ENCODE peak calls at places on chromosomes 6 and 20, in eight cellular contexts. I is D341Med; B is NCI-H1105; C is AG10803; E is stimulated activated naive B cell treated with anti-CD40 and anti-IgM and Interleukin-4, amounts not matched to agents 10 μg/mL and 1 μg/mL and 100 μg/mL, for 72 hours; X is A172; J is SHP77; D is activated CD4-positive, alpha-beta memory T cell treated with anti-CD3 and anti-CD28 coated beads for 36 hours. T is an unnamed sample.

GRCh38 chr6:20038805-20039204 is 173.5 kb downstream of the MBOAT1 start:
- DNase-seq in I (no peak), D (peak), B (no peak), E (no peak), C (peak), J (no peak), X (peak), T (peak)

GRCh38 chr6:42041131-42042055 is 8.9 kb upstream of the TAF8 start:
- DNase-seq in D (no peak), C (no peak), I (peak), E (no peak), X (no peak), J (no peak), B (no peak), T (no peak)

GRCh38 chr6:134240664-134241431 is 77.1 kb downstream of the SGK1 start:
- DNase-seq in C (no peak), D (peak), B (no peak), J (no peak), I (no peak), E (peak), X (no peak), T (no peak)

GRCh38 chr6:39189915-39190544 is 39.2 kb downstream of the KCNK5 start:
- DNase-seq in I (peak), C (peak), B (no peak), E (no peak), D (peak), X (no peak), J (peak), T (no peak)

GRCh38 chr6:95352064-95352463 is 225.3 kb upstream of the MANEA start:
- DNase-seq in E (no peak), C (no peak), B (no peak), X (no peak), I (no peak), J (no peak), D (no peak), T (no peak)

GRCh38 chr20:46128310-46129151 is 10.4 kb downstream of the CD40 start:
- DNase-seq in E (no peak), C (no peak), X (no peak), I (peak), D (no peak), B (peak), J (no peak), T (no peak)

GRCh38 chr6:145506554-145506953 is 228.8 kb downstream of the EPM2A start:
- DNase-seq in J (no peak), D (no peak), C (no peak), E (no peak), I (no peak), B (no peak), X (no peak), T (no peak)

GRCh38 chr6:20582586-20583446 is 48.6 kb downstream of the CDKAL1 start:
- DNase-seq in I (no peak), X (no peak), C (no peak), B (no peak), E (no peak), J (no peak), D (no peak), T (no peak)

GRCh38 chr20:47876348-47877056 is 91.2 kb upstream of the SULF2 start:
- DNase-seq in J (no peak), X (no peak), E (no peak), B (peak), I (no peak), C (no peak), D (no peak), T (no peak)

GRCh38 chr6:167799033-167799933 is 27.4 kb upstream of the AFDN start:
- DNase-seq in C (no peak), D (no peak), X (no peak), J (peak), B (no peak), E (no peak), I (peak), T (no peak)

GRCh38 chr6:117498159-117498558 is 15.7 kb downstream of the DCBLD1 start:
- DNase-seq in J (no peak), I (no peak), X (peak), B (no peak), C (peak), E (no peak), D (no peak), T (peak)

GRCh38 chr6:169669147-169669546 is 32.7 kb downstream of the WDR27 start:
- DNase-seq in B (no peak), J (no peak), D (no peak), X (no peak), C (no peak), E (no peak), I (no peak), T (no peak)

GRCh38 chr20:14334306-14334930 is 3.0 kb downstream of the FLRT3 start:
- DNase-seq in X (peak), B (peak), D (no peak), J (peak), E (no peak), I (peak), C (peak), T (peak)

GRCh38 chr6:135866445-135867143 is 15.1 kb downstream of the PDE7B start:
- DNase-seq in C (no peak), X (no peak), I (no peak), D (no peak), E (no peak), B (no peak), J (no peak), T (no peak)

GRCh38 chr20:18999076-18999475 is 185.5 kb downstream of the SCP2D1 start:
- DNase-seq in J (no peak), B (no peak), C (no peak), D (no peak), X (no peak), E (no peak), I (no peak), T (no peak)

GRCh38 chr6:142802124-142802523 is 142.9 kb downstream of the HIVEP2 start:
- DNase-seq in D (peak), I (no peak), X (peak), E (no peak), C (peak), J (no peak), B (no peak), T (peak)

GRCh38 chr20:58127731-58128130 is 100.7 kb downstream of the ANKRD60 start:
- DNase-seq in C (peak), I (peak), X (peak), J (no peak), B (no peak), E (no peak), D (peak), T (peak)

GRCh38 chr20:41738584-41739193 is 120.5 kb upstream of the CHD6 start:
- DNase-seq in C (peak), X (peak), B (peak), I (peak), D (peak), J (peak), E (peak), T (peak)

GRCh38 chr6:37168163-37168758 is 1.7 kb upstream of the PIM1 start:
- DNase-seq in X (no peak), I (no peak), D (no peak), B (no peak), J (no peak), C (no peak), E (no peak), T (no peak)

GRCh38 chr6:149831380-149831820 is 32.8 kb downstream of the LRP11 start:
- DNase-seq in B (no peak), C (no peak), E (no peak), I (no peak), J (no peak), X (no peak), D (no peak), T (no peak)

GRCh38 chr20:7497985-7498384 is 442.3 kb downstream of the HAO1 start:
- DNase-seq in C (peak), I (no peak), J (no peak), X (no peak), E (no peak), D (no peak), B (no peak), T (peak)

GRCh38 chr6:2768125-2768524 is 2.9 kb downstream of the WRNIP1 start:
- DNase-seq in C (no peak), E (no peak), J (no peak), B (no peak), D (no peak), I (no peak), X (no peak), T (no peak)

GRCh38 chr6:10163159-10163962 is 251.5 kb downstream of the TFAP2A start:
- DNase-seq in C (no peak), X (no peak), J (no peak), E (no peak), I (no peak), D (no peak), B (peak), T (no peak)

GRCh38 chr20:584375-585301 is 25.5 kb downstream of the TCF15 start:
- DNase-seq in B (no peak), X (peak), E (no peak), C (no peak), J (no peak), I (no peak), D (peak), T (no peak)